ENCODE peak calls at places on chromosomes 2 and 18, in four cellular contexts. S is ovary, J is upper lobe of left lung, L is uterus. C is an unnamed sample.

GRCh38 chr2:120992791-120993555 is 257.3 kb downstream of the GLI2 start:
- DNase-seq in J (no peak), L (no peak), S (no peak), C (no peak)

GRCh38 chr2:67879586-67880290 is 183.1 kb downstream of the C1D start:
- DNase-seq in L (no peak), J (no peak), S (no peak), C (no peak)

GRCh38 chr2:224751996-224752698 is 36.0 kb upstream of the CCDC195 start:
- DNase-seq in S (no peak), L (no peak), J (no peak), C (no peak)

GRCh38 chr18:35729971-35730668 is 148.6 kb downstream of the GALNT1 start:
- DNase-seq in L (no peak), S (no peak), J (no peak), C (no peak)

GRCh38 chr2:42835577-42836371 is 43.4 kb upstream of the HAAO start:
- DNase-seq in J (no peak), L (peak), S (no peak), C (no peak)

GRCh38 chr18:47953471-47953931 is 23.0 kb upstream of the SMAD2 start:
- DNase-seq in J (no peak), S (no peak), L (no peak), C (no peak)

GRCh38 chr2:195514365-195514764 is 142.7 kb upstream of the SLC39A10 start:
- DNase-seq in L (no peak), S (no peak), J (no peak), C (no peak)

GRCh38 chr2:127675335-127676261 is at the start of gene LIMS2:
- DNase-seq in J (peak), S (peak), L (peak), C (peak)

GRCh38 chr2:194291104-194291503 is 1365.9 kb upstream of the SLC39A10 start:
- DNase-seq in L (no peak), S (no peak), J (no peak), C (no peak)

GRCh38 chr2:217367464-217367863 is 507.6 kb upstream of the TNP1 start:
- DNase-seq in L (no peak), S (no peak), J (no peak), C (no peak)

GRCh38 chr2:219177594-219178376 is at the start of gene RETREG2:
- DNase-seq in S (peak), L (peak), J (peak), C (peak)

GRCh38 chr18:63096327-63096874 is 223.2 kb downstream of the BCL2 start:
- DNase-seq in S (no peak), L (no peak), J (no peak), C (no peak)

GRCh38 chr2:24919100-24919976 is 699 bp downstream of the ADCY3 start:
- DNase-seq in L (peak), J (peak), S (peak), C (no peak)

GRCh38 chr18:53380063-53380639 is 844.3 kb downstream of the MBD2 start:
- DNase-seq in L (no peak), S (no peak), J (no peak), C (no peak)

GRCh38 chr2:130798472-130799221 is 38.1 kb upstream of the ARHGEF4 start:
- DNase-seq in L (peak), S (peak), J (peak), C (no peak)

GRCh38 chr2:36197192-36197591 is 158.4 kb upstream of the CRIM1 start:
- DNase-seq in L (no peak), S (no peak), J (no peak), C (no peak)

GRCh38 chr2:25806941-25807340 is 71.3 kb downstream of the ASXL2 start:
- DNase-seq in J (no peak), L (no peak), S (no peak), C (no peak)

GRCh38 chr2:98313512-98314250 is 32.6 kb upstream of the CNGA3 start:
- DNase-seq in S (no peak), L (no peak), J (no peak), C (no peak)

GRCh38 chr2:23596316-23596885 is 211.4 kb downstream of the KLHL29 start:
- DNase-seq in S (peak), L (no peak), J (no peak), C (no peak)

GRCh38 chr2:41932241-41933034 is 115.4 kb upstream of the PKDCC start:
- DNase-seq in L (peak), S (peak), J (no peak), C (peak)

GRCh38 chr2:20216130-20217025 is 8.6 kb downstream of the SDC1 start:
- DNase-seq in S (no peak), L (no peak), J (no peak), C (no peak)

GRCh38 chr2:28233070-28233718 is 159.5 kb upstream of the FOSL2 start:
- DNase-seq in S (peak), L (no peak), J (no peak), C (peak)

GRCh38 chr2:167404896-167405295 is 516.6 kb downstream of the XIRP2 start:
- DNase-seq in S (no peak), J (no peak), L (no peak), C (no peak)

GRCh38 chr2:177753682-177754475 is 318.7 kb downstream of the PDE11A start:
- DNase-seq in J (no peak), S (peak), L (peak), C (peak)

GRCh38 chr2:202109737-202110184 is 36.7 kb downstream of the KIAA2012 start:
- DNase-seq in L (peak), S (peak), J (no peak), C (no peak)

GRCh38 chr18:43887491-43887890 is 610.2 kb upstream of the SYT4 start:
- DNase-seq in S (no peak), J (no peak), L (no peak), C (no peak)

GRCh38 chr2:29398384-29399237 is 283.4 kb downstream of the CLIP4 start:
- DNase-seq in J (no peak), S (no peak), L (no peak), C (no peak)

GRCh38 chr2:113709022-113709421 is 47.4 kb downstream of the SLC35F5 start:
- DNase-seq in S (no peak), J (no peak), L (no peak), C (no peak)

GRCh38 chr2:116499389-116499788 is 1315.1 kb upstream of the DDX18 start:
- DNase-seq in J (no peak), L (no peak), S (no peak), C (no peak)

GRCh38 chr2:76387294-76387693 is 676.6 kb upstream of the GCFC2 start:
- DNase-seq in L (no peak), S (no peak), J (no peak), C (no peak)

DNA sequence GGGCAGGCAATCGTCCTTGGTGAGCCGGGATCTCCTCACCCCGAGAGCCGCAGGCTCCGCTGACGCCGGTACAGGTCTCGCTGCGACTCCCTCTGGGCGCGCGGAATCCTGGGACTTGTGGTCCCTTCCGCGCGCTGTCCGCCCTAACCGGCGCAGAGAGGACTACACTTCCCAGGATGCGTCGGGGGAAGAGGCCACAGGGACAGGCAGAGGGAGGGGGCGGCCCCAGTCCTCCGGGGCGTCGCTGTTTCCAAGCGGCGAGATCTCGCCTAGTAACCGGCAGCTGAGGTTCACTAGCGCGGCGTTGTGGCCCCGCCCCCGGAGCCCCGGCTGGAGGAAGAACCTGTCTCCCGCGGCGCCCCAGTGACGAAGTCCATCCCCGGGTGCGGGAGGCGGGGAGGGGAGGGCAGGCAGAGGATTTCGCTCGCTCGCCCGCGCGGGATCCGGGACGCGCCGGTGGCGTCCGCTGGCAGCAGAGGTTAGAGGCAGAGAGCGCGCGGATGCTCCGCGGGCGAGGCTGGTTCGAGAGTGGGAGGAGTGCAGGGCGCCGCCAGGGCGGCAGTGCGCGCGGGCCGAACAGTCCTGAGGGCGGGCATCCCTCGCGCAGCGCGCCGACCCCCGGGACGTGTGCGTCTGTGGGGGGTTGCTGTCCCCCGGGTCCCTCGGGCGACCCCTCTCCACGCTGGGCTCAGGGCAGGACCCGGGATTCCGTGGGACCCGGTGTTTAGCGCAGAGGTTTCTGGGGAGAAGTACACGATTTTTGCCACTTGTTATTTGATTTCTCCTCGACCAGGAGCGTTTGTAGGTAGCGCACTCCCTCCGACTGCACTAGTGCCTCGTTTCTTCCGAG is at the start of gene EML6:
- DNase-seq in S (peak), L (peak), J (peak), C (peak)
- TF ChIP-seq POLR2A in S (peak), L (peak), J (no peak), C (peak)

DNA sequence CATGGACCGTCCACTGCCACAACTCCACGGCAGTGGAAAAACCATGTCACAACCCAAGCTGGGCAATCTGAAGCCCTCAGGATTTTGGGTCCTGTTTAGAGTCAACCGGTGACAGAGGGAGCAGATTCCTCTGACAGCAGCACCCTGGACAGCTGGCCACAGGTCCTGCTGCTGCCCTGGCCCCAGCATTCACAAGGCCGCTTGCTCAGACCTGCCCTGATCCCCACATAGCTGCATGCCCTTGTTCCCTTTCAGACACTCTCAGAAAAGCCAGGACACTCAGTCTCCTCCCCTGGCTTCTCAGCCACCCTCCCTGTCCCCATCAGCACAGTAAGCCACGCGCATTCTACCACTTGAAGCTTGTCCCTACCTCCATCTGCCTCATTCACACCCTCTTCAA is 1.6 kb downstream of the COPS9 start:
- DNase-seq in S (peak), L (no peak), J (no peak), C (no peak)
- H3K4me3 ChIP-seq in S (no peak), L (no peak), J (no peak), C (no peak)

DNA sequence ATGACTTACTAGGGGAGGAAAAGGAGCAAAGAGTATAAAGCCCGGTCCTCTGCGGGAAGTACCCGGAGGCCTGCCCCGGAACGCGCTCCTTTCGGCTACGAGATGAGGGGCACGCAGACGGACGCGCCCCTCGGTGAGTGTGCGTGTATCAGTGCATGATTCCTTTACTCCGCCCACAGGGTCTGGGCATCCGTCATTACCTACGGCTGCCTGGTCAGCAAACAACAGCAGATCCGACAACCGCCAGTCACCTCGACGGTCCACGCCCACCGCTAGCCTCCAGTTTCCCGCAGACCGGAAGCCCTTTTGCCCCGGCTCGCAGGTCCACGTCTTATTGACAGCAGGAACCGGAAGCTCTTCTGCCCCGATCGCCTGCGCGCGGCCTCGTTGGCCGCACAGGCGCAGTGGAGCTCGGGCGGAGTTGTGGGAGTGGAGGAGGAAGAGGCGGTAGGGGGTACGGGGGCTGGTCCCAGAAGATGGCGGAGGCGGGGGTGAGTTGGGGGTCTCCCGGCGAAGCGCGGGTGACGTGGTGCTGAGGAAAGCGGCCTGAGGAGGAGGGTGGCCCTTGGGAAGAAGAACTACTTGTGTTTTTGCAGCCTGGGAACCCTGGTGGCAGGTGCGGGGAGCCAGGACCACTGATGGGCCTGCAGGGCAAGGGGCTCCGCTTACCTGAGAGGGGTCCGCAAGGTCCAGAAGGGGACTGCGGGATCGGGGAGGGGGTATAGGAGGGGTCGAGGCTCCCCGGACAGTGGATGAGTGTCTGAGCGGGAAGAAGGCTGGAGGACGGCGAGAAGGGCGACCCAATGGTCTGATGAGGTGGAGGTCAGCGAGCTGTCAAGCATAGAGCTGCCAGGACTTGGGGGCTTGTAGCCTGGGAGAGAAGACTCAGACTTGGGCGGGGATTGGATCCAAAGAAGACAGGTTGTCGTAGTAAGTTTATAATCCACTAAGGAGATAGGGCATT is at the start of gene INSIG2:
- DNase-seq in S (peak), J (peak), L (peak), C (peak)
- TF ChIP-seq POLR2A in S (no peak), J (no peak), L (no peak), C (peak)

GRCh38 chr18:28729321-28729720 is 552.4 kb upstream of the CDH2 start:
- DNase-seq in J (no peak), L (no peak), S (no peak), C (no peak)
- H3K4me3 ChIP-seq in J (no peak), L (no peak), S (no peak), C (no peak)

GRCh38 chr18:79405781-79406575 is 10.2 kb downstream of the NFATC1 start:
- DNase-seq in J (peak), S (peak), L (no peak), C (peak)
- TF ChIP-seq POLR2A in J (no peak), S (no peak), L (no peak), C (no peak)

DNA sequence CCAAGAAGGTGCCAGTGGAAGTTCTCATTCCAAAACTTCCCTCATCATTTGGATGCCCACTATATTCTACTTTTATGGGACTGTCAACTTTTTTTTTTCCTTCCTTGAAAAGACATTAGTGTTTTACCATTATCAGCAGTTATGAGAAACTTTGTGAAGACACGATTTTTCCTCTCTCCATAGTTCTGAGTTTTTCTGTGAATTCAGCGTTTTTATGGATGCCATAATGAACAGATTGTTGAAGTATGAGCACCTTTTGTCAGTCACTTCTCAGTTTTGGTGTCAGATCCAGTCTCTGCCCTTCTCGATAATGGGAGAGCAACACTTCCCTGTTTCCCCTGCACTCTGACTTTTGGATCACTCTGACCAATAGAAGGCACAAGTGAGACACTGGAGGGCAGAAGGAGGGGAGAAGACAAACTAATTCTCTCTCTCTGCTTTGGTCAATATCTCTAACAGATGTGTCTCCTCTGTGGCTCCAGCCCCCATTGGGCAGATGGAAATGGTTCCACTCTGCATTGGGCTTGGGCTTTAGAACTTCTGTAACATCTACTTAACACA is 53.5 kb upstream of the FN1 start:
- DNase-seq in S (no peak), L (no peak), J (no peak), C (no peak)
- H3K4me3 ChIP-seq in S (no peak), L (no peak), J (no peak), C (no peak)

DNA sequence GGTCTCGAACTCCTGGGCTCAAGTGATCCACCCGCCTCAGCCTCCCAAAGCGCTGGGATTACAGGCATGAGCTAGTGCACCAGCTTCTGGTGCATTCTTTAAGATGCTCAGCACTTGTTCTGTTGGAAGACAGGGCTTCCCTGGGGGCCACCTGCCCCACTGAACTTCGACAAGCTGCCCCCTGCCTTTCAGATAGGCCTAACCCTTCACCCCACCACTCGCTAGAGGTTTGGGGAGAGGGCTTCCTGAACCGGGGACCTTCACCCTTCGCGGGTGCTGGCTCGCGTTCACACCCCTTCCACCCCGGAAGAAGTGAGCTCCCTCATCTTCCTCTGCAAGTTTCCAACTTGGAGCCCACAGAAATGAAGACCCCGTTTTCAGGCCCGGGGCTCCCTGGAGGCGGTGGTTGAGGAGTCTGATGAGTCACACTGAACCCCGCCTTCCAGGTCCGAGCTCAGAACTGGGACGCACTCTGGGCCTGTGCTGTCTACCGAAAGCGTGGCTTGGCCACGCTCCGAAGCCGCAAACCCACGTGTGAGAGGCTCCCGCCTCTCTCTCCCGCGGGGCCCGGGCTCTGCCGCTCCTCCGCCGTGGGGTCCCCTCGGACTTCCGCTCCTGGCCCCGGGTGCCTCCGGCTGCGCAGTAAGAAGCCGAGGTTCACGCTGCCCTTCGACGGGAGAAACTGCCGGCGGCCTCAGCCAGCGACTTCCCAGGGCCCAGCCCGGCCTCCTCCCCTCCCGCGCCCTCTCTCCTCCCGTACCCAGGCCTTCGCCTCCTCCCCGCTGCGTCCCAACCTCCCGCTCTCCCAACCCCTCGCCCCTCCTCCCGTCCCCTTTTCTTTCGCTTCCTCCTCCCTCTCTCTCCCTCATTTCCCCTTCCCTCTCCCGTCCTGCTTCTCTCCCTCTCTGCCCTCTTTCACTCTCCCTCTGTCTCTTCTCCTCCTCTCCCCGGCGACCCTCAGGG is 47.5 kb upstream of the SP3 start:
- DNase-seq in J (peak), S (peak), L (peak), C (peak)
- TF ChIP-seq POLR2A in J (no peak), S (peak), L (peak), C (no peak)

GRCh38 chr2:126658910-126659613 is 3.1 kb downstream of the GYPC start:
- DNase-seq in S (peak), L (peak), J (no peak), C (peak)
- H3K4me3 ChIP-seq in S (no peak), L (no peak), J (no peak), C (no peak)

GRCh38 chr2:180739070-180739469 is 241.3 kb upstream of the UBE2E3 start:
- DNase-seq in L (no peak), S (no peak), J (no peak), C (no peak)
- TF ChIP-seq POLR2A in L (no peak), S (no peak), J (no peak), C (no peak)

GRCh38 chr2:102417946-102418345 is 5.0 kb upstream of the IL18RAP start:
- DNase-seq in L (no peak), J (no peak), S (no peak), C (no peak)

GRCh38 chr2:102422910-102423309 is at the start of gene IL18RAP:
- DNase-seq in L (no peak), S (no peak), J (no peak), C (no peak)

GRCh38 chr2:102421890-102422759 is 835 bp upstream of the IL18RAP start:
- DNase-seq in L (no peak), S (no peak), J (no peak), C (no peak)

GRCh38 chr2:102420290-102420689 is 2.7 kb upstream of the IL18RAP start:
- DNase-seq in J (no peak), L (no peak), S (no peak), C (no peak)

DNA sequence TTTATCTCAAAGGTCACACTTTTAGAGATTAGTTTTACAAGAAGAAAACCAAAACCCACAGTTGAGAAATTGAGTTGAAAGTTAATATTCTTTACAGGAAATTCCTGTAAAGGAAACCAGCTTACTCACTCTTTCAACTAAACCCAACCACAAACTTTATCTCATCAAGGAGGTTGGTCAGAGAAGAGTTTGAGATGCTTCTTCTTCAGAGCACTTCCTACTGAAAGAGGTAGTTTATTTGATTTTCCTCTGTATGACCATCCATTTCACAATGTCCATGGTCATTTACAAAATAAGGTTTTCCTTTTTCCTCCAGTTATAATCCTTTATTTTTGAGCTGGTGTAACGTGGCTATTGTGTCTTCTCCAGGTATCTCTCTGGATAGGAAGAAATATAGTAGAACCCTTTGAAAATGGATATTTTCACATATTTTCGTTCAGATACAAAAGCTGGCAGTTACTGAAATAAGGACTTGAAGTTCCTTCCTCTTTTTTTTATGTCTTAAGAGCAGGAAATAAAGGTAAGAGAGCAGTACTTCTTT is 4.5 kb upstream of the IL18RAP start:
- DNase-seq in J (no peak), S (no peak), L (no peak), C (no peak)
- H3K4me3 ChIP-seq in J (no peak), S (no peak), L (no peak), C (no peak)